ENCODE peak calls at places on chromosomes 1 and 21, in seven cellular contexts. N is nephron progenitor cell, K is Panc1, W is cardiac muscle cell, M is tibial artery, U is epithelial cell of proximal tubule, D is hepatocyte. J is an unnamed sample.

GRCh38 chr1:218705391-218705790 is 360.3 kb downstream of the TGFB2 start:
- DNase-seq in N (no peak), K (no peak), W (no peak), M (no peak), U (no peak), D (peak), J (no peak)

GRCh38 chr1:222697858-222698257 is 14.4 kb downstream of the AIDA start:
- DNase-seq in N (no peak), K (no peak), W (no peak), M (no peak), U (no peak), D (no peak), J (no peak)

GRCh38 chr1:210239295-210240155 is 6.9 kb downstream of the SERTAD4 start:
- DNase-seq in N (no peak), K (no peak), W (peak), M (no peak), U (peak), D (peak), J (no peak)

GRCh38 chr1:80657707-80658106 is 1143.0 kb upstream of the ADGRL2 start:
- DNase-seq in N (no peak), K (no peak), W (no peak), M (no peak), U (no peak), D (no peak), J (no peak)

GRCh38 chr1:239566074-239566473 is 179.7 kb downstream of the CHRM3 start:
- DNase-seq in N (no peak), K (no peak), W (no peak), M (no peak), U (no peak), D (no peak), J (no peak)

GRCh38 chr1:147209825-147210821 is 15.0 kb downstream of the FMO5 start:
- DNase-seq in N (no peak), K (no peak), W (no peak), M (no peak), U (no peak), D (no peak), J (no peak)

GRCh38 chr21:34074283-34075098 is 1.1 kb downstream of the MRPS6 start:
- DNase-seq in N (peak), K (no peak), W (peak), M (no peak), U (no peak), D (peak), J (peak)

GRCh38 chr1:168613689-168614655 is 37.6 kb downstream of the XCL1 start:
- DNase-seq in N (peak), K (no peak), W (peak), M (no peak), U (no peak), D (no peak), J (peak)

GRCh38 chr21:46128106-46128982 is 27.0 kb downstream of the FTCD start:
- DNase-seq in N (no peak), K (no peak), W (peak), M (peak), U (no peak), D (no peak), J (no peak)

GRCh38 chr1:34642679-34643078 is 112.2 kb upstream of the GJB5 start:
- DNase-seq in N (no peak), K (no peak), W (no peak), M (no peak), U (no peak), D (no peak), J (no peak)

GRCh38 chr1:84890581-84890980 is 2.4 kb downstream of the LPAR3 start:
- DNase-seq in N (no peak), K (no peak), W (no peak), M (no peak), U (no peak), D (no peak), J (no peak)

GRCh38 chr1:204475651-204476432 is 18.8 kb downstream of the PIK3C2B start:
- DNase-seq in N (no peak), K (no peak), W (peak), M (no peak), U (no peak), D (no peak), J (no peak)

GRCh38 chr1:62384276-62385005 is 52.4 kb upstream of the USP1 start:
- DNase-seq in N (no peak), K (no peak), W (peak), M (no peak), U (peak), D (peak), J (no peak)

GRCh38 chr1:79304131-79304530 is 297.6 kb upstream of the ADGRL4 start:
- DNase-seq in N (no peak), K (no peak), W (no peak), M (no peak), U (no peak), D (no peak), J (no peak)

GRCh38 chr1:160046494-160047115 is 14.8 kb upstream of the PIGM start:
- DNase-seq in N (peak), K (no peak), W (peak), M (peak), U (no peak), D (peak), J (no peak)

GRCh38 chr1:213989740-213990472 is 2.1 kb downstream of the PROX1 start:
- DNase-seq in N (no peak), K (no peak), W (no peak), M (no peak), U (no peak), D (peak), J (no peak)

GRCh38 chr1:9481048-9481447 is 58.2 kb upstream of the SLC25A33 start:
- DNase-seq in N (no peak), K (no peak), W (no peak), M (no peak), U (no peak), D (no peak), J (no peak)

GRCh38 chr1:160996195-160996594 is 24.8 kb downstream of the F11R start:
- DNase-seq in N (no peak), K (no peak), W (no peak), M (no peak), U (peak), D (no peak), J (no peak)

GRCh38 chr1:34970220-34970735 is 14.9 kb downstream of the TMEM35B start:
- DNase-seq in N (no peak), K (no peak), W (no peak), M (no peak), U (no peak), D (no peak), J (no peak)

GRCh38 chr1:43868741-43869067 is 64.9 kb upstream of the ARTN start:
- DNase-seq in N (no peak), K (no peak), W (peak), M (no peak), U (no peak), D (peak), J (no peak)

GRCh38 chr1:44820945-44821715 is 12.8 kb downstream of the BTBD19 start:
- DNase-seq in N (no peak), K (no peak), W (no peak), M (peak), U (no peak), D (no peak), J (no peak)

GRCh38 chr1:59332983-59333382 is 36.1 kb downstream of the FGGY start:
- DNase-seq in N (no peak), K (peak), W (no peak), M (no peak), U (no peak), D (no peak), J (no peak)

GRCh38 chr1:32828341-32828740 is 10.9 kb downstream of the S100PBP start:
- DNase-seq in N (no peak), K (no peak), W (no peak), M (no peak), U (no peak), D (peak), J (no peak)

GRCh38 chr1:202760589-202760988 is 47.6 kb downstream of the KDM5B start:
- DNase-seq in N (no peak), K (no peak), W (no peak), M (no peak), U (no peak), D (no peak), J (no peak)

GRCh38 chr1:980602-981395 is 1.1 kb downstream of the PERM1 start:
- DNase-seq in N (no peak), K (no peak), W (no peak), M (no peak), U (no peak), D (no peak), J (no peak)

GRCh38 chr1:161200992-161201827 is 957 bp upstream of the NDUFS2 start:
- DNase-seq in N (no peak), K (no peak), W (no peak), M (peak), U (no peak), D (no peak), J (peak)

GRCh38 chr1:32898056-32898455 is 3.1 kb downstream of the TMEM54 start:
- DNase-seq in N (no peak), K (no peak), W (no peak), M (no peak), U (no peak), D (no peak), J (no peak)

GRCh38 chr1:91273875-91274274 is 130.8 kb downstream of the HFM1 start:
- DNase-seq in N (no peak), K (no peak), W (no peak), M (no peak), U (no peak), D (no peak), J (no peak)

GRCh38 chr1:91054780-91055481 is 33.1 kb upstream of the ZNF644 start:
- DNase-seq in N (no peak), K (no peak), W (no peak), M (no peak), U (no peak), D (no peak), J (no peak)

GRCh38 chr1:86352096-86352495 is 44.0 kb downstream of the ODF2L start:
- DNase-seq in N (no peak), K (no peak), W (no peak), M (no peak), U (no peak), D (no peak), J (no peak)

DNA sequence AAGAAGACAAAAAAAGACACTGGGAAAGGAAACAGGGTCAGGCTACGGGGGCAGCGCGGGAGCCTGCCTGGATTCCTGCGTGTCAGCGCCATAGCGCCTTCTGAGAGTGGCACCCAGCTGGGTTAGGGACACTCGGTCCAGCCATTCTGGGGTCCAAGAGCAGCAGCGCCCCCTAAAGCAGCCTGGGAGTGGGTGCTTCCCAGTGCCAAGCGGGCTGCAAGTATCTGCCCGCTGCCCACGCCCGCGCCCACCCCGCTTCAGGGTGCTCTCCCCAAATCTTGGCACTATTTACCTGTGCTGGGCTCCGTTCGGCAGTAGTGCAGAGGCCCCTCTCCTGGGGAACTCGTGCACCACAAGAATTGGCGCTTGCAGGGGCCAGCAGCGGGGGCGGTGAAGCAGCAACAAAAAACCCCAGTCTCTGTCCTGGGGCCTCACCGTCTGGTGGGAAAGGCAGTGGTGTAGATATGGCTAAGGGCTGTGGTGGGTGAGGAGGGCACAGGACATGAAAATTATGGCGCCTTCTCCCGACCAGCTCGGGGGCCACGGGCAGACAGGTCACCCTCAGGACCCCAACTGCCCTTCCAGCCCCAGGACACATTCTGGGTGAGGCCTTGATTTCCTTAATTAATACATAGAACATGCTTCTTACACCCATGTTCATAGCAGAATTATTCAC is 24.1 kb upstream of the LBR start:
- DNase-seq in N (no peak), K (no peak), W (no peak), M (peak), U (no peak), D (no peak), J (no peak)
- TF ChIP-seq CTCF in N (no peak), K (no peak), W (no peak), M (no peak), U (no peak), D (no peak), J (no peak)

GRCh38 chr1:227789042-227789880 is 26.2 kb upstream of the PRSS38 start:
- DNase-seq in N (no peak), K (no peak), W (no peak), M (no peak), U (no peak), D (no peak), J (no peak)
- TF ChIP-seq CTCF in N (no peak), K (no peak), W (no peak), M (no peak), U (peak), D (no peak), J (no peak)

GRCh38 chr1:245512980-245513578 is 358.3 kb downstream of the KIF26B start:
- DNase-seq in N (peak), K (no peak), W (peak), M (no peak), U (no peak), D (no peak), J (no peak)

GRCh38 chr1:245520611-245521010 is 365.8 kb downstream of the KIF26B start:
- DNase-seq in N (no peak), K (no peak), W (no peak), M (no peak), U (peak), D (no peak), J (no peak)

GRCh38 chr1:245512181-245512888 is 357.6 kb downstream of the KIF26B start:
- DNase-seq in N (no peak), K (no peak), W (no peak), M (no peak), U (no peak), D (no peak), J (no peak)

GRCh38 chr1:245516178-245516829 is 361.5 kb downstream of the KIF26B start:
- DNase-seq in N (no peak), K (no peak), W (no peak), M (no peak), U (no peak), D (no peak), J (no peak)
- TF ChIP-seq CTCF in N (no peak), K (peak), W (peak), M (no peak), U (peak), D (peak), J (no peak)

GRCh38 chr1:112722601-112723510 is 7.7 kb upstream of the PPM1J start:
- DNase-seq in N (peak), K (no peak), W (no peak), M (no peak), U (no peak), D (peak), J (peak)

GRCh38 chr1:112723511-112723839 is 8.3 kb upstream of the PPM1J start:
- DNase-seq in N (no peak), K (no peak), W (no peak), M (no peak), U (no peak), D (no peak), J (no peak)

GRCh38 chr1:112731451-112731850 is 16.3 kb upstream of the PPM1J start:
- DNase-seq in N (no peak), K (no peak), W (no peak), M (no peak), U (no peak), D (no peak), J (no peak)

GRCh38 chr1:112729909-112730308 is 14.8 kb upstream of the PPM1J start:
- DNase-seq in N (no peak), K (no peak), W (no peak), M (no peak), U (no peak), D (no peak), J (no peak)

DNA sequence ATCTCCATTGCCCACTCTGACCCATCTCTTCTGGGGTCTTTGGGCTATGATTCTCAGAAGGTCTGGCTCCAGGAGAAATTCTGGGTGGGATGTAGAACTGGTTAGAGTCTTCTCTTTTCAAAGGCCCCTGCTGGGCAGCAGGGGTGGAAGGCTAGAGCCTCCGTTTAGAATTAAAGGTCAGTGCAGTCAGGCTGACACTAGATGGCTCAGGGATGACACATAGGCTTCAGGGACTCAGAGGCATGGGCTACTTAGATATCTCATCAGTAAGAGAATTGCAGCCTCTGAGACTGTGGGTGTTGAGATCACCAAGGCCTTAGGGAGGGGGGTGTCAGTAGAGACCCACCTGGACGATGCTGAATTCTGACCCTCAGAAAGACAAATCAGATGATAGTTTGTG is 12.6 kb upstream of the PPM1J start:
- DNase-seq in N (no peak), K (no peak), W (no peak), M (no peak), U (no peak), D (no peak), J (no peak)
- TF ChIP-seq CTCF in N (no peak), K (no peak), W (no peak), M (no peak), U (peak), D (no peak), J (no peak)

GRCh38 chr21:18370292-18370691 is 33.3 kb downstream of the TMPRSS15 start:
- DNase-seq in N (no peak), K (no peak), W (no peak), M (no peak), U (no peak), D (no peak), J (no peak)

GRCh38 chr21:18368193-18368592 is 35.4 kb downstream of the TMPRSS15 start:
- DNase-seq in N (no peak), K (no peak), W (no peak), M (no peak), U (no peak), D (no peak), J (no peak)

GRCh38 chr21:18373631-18374030 is 30.0 kb downstream of the TMPRSS15 start:
- DNase-seq in N (no peak), K (no peak), W (no peak), M (no peak), U (no peak), D (no peak), J (no peak)

DNA sequence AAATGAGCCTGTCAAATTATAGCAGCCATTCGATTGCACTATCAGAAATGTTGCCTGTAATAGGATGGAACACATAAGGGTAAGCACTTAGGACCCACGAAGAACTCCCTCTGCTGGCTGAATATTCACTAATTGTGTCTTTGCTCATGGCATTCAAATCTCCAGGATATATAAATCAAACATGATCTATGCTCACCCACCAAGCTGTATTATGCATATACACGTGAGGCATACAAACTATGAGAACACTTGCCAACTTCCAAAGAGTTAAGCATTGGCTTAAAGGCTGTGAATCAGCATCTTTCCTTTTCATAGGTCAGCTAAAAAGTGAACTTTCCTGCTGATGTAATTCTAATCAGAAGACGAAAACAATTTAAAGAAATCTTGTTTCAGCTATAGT is 34.5 kb downstream of the TMPRSS15 start:
- DNase-seq in N (no peak), K (no peak), W (peak), M (no peak), U (no peak), D (peak), J (no peak)
- TF ChIP-seq CTCF in N (peak), K (peak), W (no peak), M (no peak), U (peak), D (peak), J (peak)

GRCh38 chr1:31645274-31645568 is 545 bp upstream of the PEF1 start:
- DNase-seq in N (peak), K (no peak), W (no peak), M (no peak), U (no peak), D (no peak), J (no peak)

GRCh38 chr1:31642897-31643296 is 1.8 kb downstream of the PEF1 start:
- DNase-seq in N (no peak), K (no peak), W (no peak), M (no peak), U (no peak), D (no peak), J (no peak)

GRCh38 chr1:31646259-31646960 is 1.7 kb upstream of the PEF1 start:
- DNase-seq in N (no peak), K (no peak), W (no peak), M (no peak), U (no peak), D (no peak), J (no peak)

GRCh38 chr1:31643976-31644559 is 608 bp downstream of the PEF1 start:
- DNase-seq in N (no peak), K (no peak), W (no peak), M (no peak), U (no peak), D (no peak), J (no peak)

GRCh38 chr1:31644560-31645273 is at the start of gene PEF1:
- DNase-seq in N (peak), K (peak), W (peak), M (peak), U (peak), D (peak), J (peak)
- TF ChIP-seq CTCF in N (no peak), K (no peak), W (no peak), M (no peak), U (no peak), D (no peak), J (no peak)

DNA sequence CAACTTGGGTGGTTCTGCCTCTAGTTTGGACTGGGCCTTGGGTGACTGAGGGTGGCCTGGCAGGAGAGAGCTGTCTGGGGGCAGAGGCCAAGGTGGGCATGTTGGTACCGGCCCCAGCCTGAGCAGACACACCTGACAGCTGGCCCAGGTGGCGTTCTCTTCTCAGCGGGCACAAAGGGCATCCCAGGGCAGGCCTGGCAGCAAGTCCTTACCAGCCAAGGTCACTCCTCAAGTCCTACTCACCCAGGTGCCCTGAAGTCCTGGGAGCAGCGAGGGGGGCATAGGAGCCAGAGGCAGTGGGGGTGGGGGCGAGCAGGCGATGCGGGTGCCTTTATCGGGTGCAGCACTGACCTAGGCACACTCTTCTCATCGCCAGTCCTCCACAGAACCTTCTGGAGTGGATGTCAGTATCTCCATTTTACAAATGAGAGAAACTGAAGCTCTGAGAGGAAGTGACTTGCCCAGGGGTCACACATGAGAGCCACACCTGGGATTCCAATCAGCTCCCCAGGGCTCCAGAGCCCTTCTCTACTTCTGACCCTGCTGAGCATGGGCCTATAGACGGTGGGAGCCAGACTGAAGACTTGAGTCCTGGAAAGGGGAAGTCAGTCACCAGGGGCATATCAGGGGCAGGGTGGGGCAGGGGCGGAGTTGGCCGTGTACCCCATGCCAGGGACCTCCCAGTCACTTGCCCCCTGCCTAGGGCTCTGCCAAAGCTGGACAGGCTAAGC is 589 bp upstream of the SLC25A34 start:
- DNase-seq in N (no peak), K (no peak), W (no peak), M (no peak), U (no peak), D (no peak), J (no peak)
- TF ChIP-seq CTCF in N (no peak), K (no peak), W (no peak), M (no peak), U (no peak), D (no peak), J (no peak)

GRCh38 chr1:110766336-110766647 is 91.6 kb upstream of the KCNA3 start:
- DNase-seq in N (no peak), K (no peak), W (no peak), M (no peak), U (no peak), D (no peak), J (no peak)
- TF ChIP-seq CTCF in N (no peak), K (peak), W (no peak), M (no peak), U (no peak), D (no peak), J (no peak)

GRCh38 chr1:17272066-17272465 is 23.2 kb downstream of the PADI3 start:
- DNase-seq in N (no peak), K (no peak), W (no peak), M (no peak), U (no peak), D (no peak), J (no peak)
- TF ChIP-seq CTCF in N (no peak), K (no peak), W (no peak), M (no peak), U (no peak), D (no peak), J (no peak)

GRCh38 chr1:207918016-207918415 is 7.1 kb upstream of the CD34 start:
- DNase-seq in N (no peak), K (no peak), W (no peak), M (no peak), U (no peak), D (peak), J (no peak)
- TF ChIP-seq CTCF in N (no peak), K (no peak), W (no peak), M (no peak), U (no peak), D (no peak), J (no peak)

J was measured in neural crest cell.